ENCODE peak calls at places on chromosomes 3 and 15, in seven cellular contexts. P is heart left ventricle, N is A673, T is AG04450, J is H1, A is coronary artery, K is lung. Q is an unnamed sample.

GRCh38 chr15:57586661-57587404 is 4.9 kb upstream of the MYZAP start:
- DNase-seq in P (no peak), J (no peak), A (no peak), K (no peak), T (no peak), N (no peak), Q (no peak)

GRCh38 chr3:169931747-169932520 is 20.6 kb downstream of the SAMD7 start:
- DNase-seq in A (no peak), K (no peak), P (no peak), J (no peak), T (no peak), N (peak), Q (no peak)

GRCh38 chr3:56366641-56366984 is 101.7 kb downstream of the ERC2 start:
- DNase-seq in J (no peak), A (no peak), P (no peak), K (no peak), N (no peak), T (no peak), Q (no peak)

GRCh38 chr3:49199244-49199899 is 28.0 kb downstream of the KLHDC8B start:
- DNase-seq in J (no peak), T (peak), K (peak), N (peak), P (peak), A (peak), Q (no peak)

GRCh38 chr3:42161050-42161935 is 70.1 kb downstream of the TRAK1 start:
- DNase-seq in N (no peak), T (no peak), J (no peak), K (no peak), A (no peak), P (no peak), Q (no peak)

GRCh38 chr3:13345284-13345683 is 74.8 kb downstream of the NUP210 start:
- DNase-seq in T (no peak), K (no peak), A (no peak), J (no peak), P (no peak), N (no peak), Q (no peak)

GRCh38 chr3:171284308-171285075 is 175.7 kb downstream of the TNIK start:
- DNase-seq in T (peak), N (peak), A (no peak), J (peak), P (peak), K (no peak), Q (peak)

GRCh38 chr15:98292442-98293240 is 332.1 kb downstream of the ARRDC4 start:
- DNase-seq in A (no peak), K (no peak), T (no peak), N (peak), J (peak), P (no peak), Q (peak)

GRCh38 chr3:176584413-176585176 is 612.7 kb downstream of the TBL1XR1 start:
- DNase-seq in P (no peak), K (no peak), J (no peak), N (no peak), A (no peak), T (no peak), Q (no peak)

GRCh38 chr15:83446904-83447708 is at the start of gene SH3GL3:
- DNase-seq in K (peak), A (peak), P (peak), N (peak), T (no peak), J (peak), Q (no peak)

GRCh38 chr3:72438072-72438471 is 410.2 kb downstream of the SHQ1 start:
- DNase-seq in T (no peak), K (no peak), P (no peak), A (no peak), J (no peak), N (no peak), Q (no peak)

GRCh38 chr3:157335677-157336076 is 101.0 kb upstream of the PTX3 start:
- DNase-seq in J (peak), T (peak), P (no peak), A (no peak), K (no peak), N (peak), Q (peak)

DNA sequence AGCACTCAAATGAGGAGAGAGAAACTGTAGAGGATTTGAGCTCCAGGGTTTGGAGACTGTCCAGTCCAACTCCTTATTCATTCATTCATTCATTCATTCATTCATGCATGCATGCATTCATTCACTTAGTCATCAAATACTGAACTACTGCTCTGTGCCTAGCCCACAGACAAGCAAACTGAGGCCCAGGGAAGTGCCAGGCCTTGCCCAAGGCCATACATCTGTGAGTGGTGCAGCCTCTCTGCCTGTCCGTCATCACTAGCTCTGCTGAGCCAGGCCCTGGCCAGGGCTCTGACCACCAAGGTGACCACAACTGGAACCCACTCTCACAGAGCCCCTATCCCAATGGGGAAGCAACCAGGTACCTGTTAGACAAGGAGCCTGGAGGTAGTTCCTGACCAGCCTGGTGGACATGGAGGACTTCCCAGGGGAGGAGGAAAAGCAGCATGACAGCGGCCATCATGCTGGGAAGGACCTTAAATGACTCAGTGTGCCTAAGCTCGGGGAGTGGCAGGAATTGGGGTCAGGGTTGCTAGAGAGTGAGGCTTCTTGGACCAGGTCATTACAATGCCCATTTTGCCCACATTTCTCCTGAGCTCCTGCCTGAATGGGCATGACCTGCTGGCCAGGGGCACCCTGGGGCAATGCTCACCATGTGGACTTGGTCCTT is 27.5 kb upstream of the RPL29 start:
- DNase-seq in J (no peak), P (no peak), N (no peak), K (no peak), T (no peak), A (no peak), Q (no peak)
- H3K4me3 ChIP-seq in J (no peak), P (peak), N (no peak), K (no peak), T (no peak), A (peak), Q (no peak)

DNA sequence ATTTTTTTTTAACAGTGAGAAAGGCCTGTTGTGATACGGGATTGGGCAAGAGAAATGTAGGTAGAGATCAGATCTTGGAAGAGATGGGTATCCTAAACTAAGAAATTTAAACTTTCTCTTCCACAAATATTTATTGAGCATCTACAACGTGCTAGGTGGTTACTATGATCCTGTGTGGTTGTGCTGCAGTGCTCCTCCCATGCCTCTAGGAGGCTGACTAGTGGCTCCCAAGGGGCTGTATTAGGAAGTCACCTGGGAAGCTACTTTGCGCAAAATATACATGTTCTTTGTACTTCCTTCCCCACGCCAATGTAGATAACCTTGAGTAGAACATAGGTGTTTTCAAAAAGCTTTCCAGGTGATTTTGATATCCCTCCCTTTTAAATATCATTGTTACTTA is 27.2 kb downstream of the USP3 start:
- DNase-seq in T (no peak), J (no peak), A (no peak), K (no peak), N (peak), P (no peak), Q (no peak)
- TF ChIP-seq CTCF in T (peak), J (peak), A (no peak), K (no peak), N (peak), P (no peak), Q (peak)

GRCh38 chr3:50676031-50676705 is 1.4 kb downstream of the DOCK3 start:
- DNase-seq in N (no peak), P (no peak), T (no peak), K (no peak), A (no peak), J (no peak), Q (no peak)
- H3K4me3 ChIP-seq in N (no peak), P (peak), T (no peak), K (no peak), A (no peak), J (no peak), Q (no peak)

GRCh38 chr3:184037816-184038215 is 6.3 kb downstream of the HTR3D start:
- DNase-seq in T (no peak), A (no peak), K (no peak), P (no peak), J (no peak), N (no peak), Q (no peak)
- TF ChIP-seq CTCF in T (no peak), A (no peak), K (no peak), P (no peak), J (no peak), N (no peak), Q (no peak)

GRCh38 chr3:43895573-43895972 is 204.8 kb downstream of the ABHD5 start:
- DNase-seq in K (no peak), J (no peak), A (no peak), T (no peak), N (no peak), P (no peak), Q (no peak)

GRCh38 chr3:43892061-43892460 is 201.3 kb downstream of the ABHD5 start:
- DNase-seq in T (no peak), K (no peak), A (no peak), N (no peak), P (no peak), J (no peak), Q (no peak)

GRCh38 chr3:43892535-43892934 is 201.8 kb downstream of the ABHD5 start:
- DNase-seq in T (no peak), A (no peak), J (no peak), N (no peak), K (no peak), P (no peak), Q (no peak)

GRCh38 chr3:43894176-43895049 is 203.7 kb downstream of the ABHD5 start:
- DNase-seq in T (peak), A (no peak), N (peak), K (no peak), P (peak), J (peak), Q (no peak)

DNA sequence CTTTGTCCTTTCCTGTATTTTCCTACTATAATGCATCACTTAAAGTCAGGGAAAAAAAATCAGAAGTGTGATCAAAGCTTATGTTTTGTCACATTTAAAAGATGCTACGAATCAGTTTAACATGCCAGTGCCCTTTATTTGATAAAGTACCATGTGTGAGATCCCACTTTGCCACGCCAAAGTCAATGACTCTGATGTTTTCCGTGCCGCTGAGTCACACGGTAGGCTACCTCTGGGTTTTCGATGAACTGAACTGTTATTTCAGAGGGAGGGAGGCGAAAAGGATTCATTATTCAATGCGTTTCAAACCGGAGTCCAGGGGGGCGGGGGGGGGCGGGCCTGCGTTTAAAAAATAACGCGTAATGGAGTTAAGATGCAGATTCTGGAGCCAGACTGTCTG is 203.0 kb downstream of the ABHD5 start:
- DNase-seq in J (no peak), A (no peak), T (no peak), P (no peak), N (no peak), K (no peak), Q (no peak)
- H3K4me3 ChIP-seq in J (peak), A (peak), T (peak), P (peak), N (peak), K (no peak), Q (peak)

GRCh38 chr15:75306188-75306587 is 23.6 kb downstream of the GOLGA6D start:
- DNase-seq in A (no peak), K (no peak), N (no peak), J (no peak), T (no peak), P (no peak), Q (no peak)

GRCh38 chr15:75309711-75310110 is 26.2 kb upstream of the COMMD4 start:
- DNase-seq in K (no peak), J (no peak), N (no peak), A (no peak), P (no peak), T (no peak), Q (no peak)

GRCh38 chr15:75302318-75302717 is 19.7 kb downstream of the GOLGA6D start:
- DNase-seq in K (no peak), A (no peak), N (no peak), J (no peak), T (no peak), P (no peak), Q (no peak)

GRCh38 chr15:75313116-75313845 is 22.6 kb upstream of the COMMD4 start:
- DNase-seq in K (no peak), T (no peak), P (no peak), N (no peak), J (no peak), A (no peak), Q (no peak)

GRCh38 chr15:75307778-75308390 is 25.2 kb downstream of the GOLGA6D start:
- DNase-seq in A (no peak), T (no peak), P (no peak), N (peak), K (peak), J (peak), Q (peak)
- TF ChIP-seq CTCF in A (no peak), T (peak), P (no peak), N (peak), K (no peak), J (peak), Q (peak)

GRCh38 chr15:65396283-65396964 is 18.6 kb upstream of the IGDCC3 start:
- DNase-seq in A (no peak), K (no peak), N (no peak), J (no peak), T (no peak), P (no peak), Q (no peak)
- H3K4me3 ChIP-seq in A (no peak), K (no peak), N (no peak), J (peak), T (no peak), P (no peak), Q (no peak)

Q was measured in HFF-Myc.